ENCODE peak calls at places on chromosomes 11 and 22, in five cellular contexts. U, G, W, O and P are unnamed samples.

GRCh38 chr22:49365910-49366309 is 461.8 kb downstream of the BRD1 start:
- DNase-seq in U (no peak), G (no peak), W (no peak), O (no peak), P (no peak)

GRCh38 chr11:121754603-121755002 is 301.8 kb upstream of the SORL1-AS1 start:
- DNase-seq in U (no peak), G (no peak), W (no peak), O (no peak), P (no peak)

GRCh38 chr22:20741634-20742581 is 32.0 kb upstream of the SERPIND1 start:
- DNase-seq in U (no peak), G (peak; percentile 90), W (peak; percentile 44), O (no peak), P (peak; percentile 52)

GRCh38 chr11:19493446-19493845 is 219.2 kb upstream of the NAV2 start:
- DNase-seq in U (no peak), G (no peak), W (no peak), O (no peak), P (no peak)

GRCh38 chr11:34840736-34841386 is 75.3 kb downstream of the APIP start:
- DNase-seq in U (no peak), G (peak; percentile 51), W (peak; percentile 57), O (no peak), P (peak; percentile 29)

GRCh38 chr11:200224-201003 is 6.8 kb downstream of the BET1L start:
- DNase-seq in U (no peak), G (no peak), W (no peak), O (no peak), P (no peak)

GRCh38 chr22:42717197-42717967 is 3.3 kb downstream of the A4GALT start:
- DNase-seq in U (peak; percentile 36), G (no peak), W (no peak), O (no peak), P (peak; percentile 31)

GRCh38 chr11:3165152-3165705 is at the start of gene OSBPL5:
- DNase-seq in U (no peak), G (peak; percentile 85), W (no peak), O (no peak), P (peak; percentile 38)

GRCh38 chr11:76835928-76836612 is 24.6 kb upstream of the ACER3 start:
- DNase-seq in U (no peak), G (no peak), W (no peak), O (no peak), P (no peak)

GRCh38 chr22:37043828-37044538 is 7.6 kb upstream of the KCTD17 start:
- DNase-seq in U (no peak), G (peak; percentile 81), W (peak; percentile 77), O (no peak), P (peak; percentile 50)

GRCh38 chr11:19769820-19770219 is 57.2 kb downstream of the NAV2 start:
- DNase-seq in U (no peak), G (no peak), W (no peak), O (no peak), P (no peak)

GRCh38 chr22:29260601-29261315 is 7.0 kb downstream of the RHBDD3 start:
- DNase-seq in U (no peak), G (no peak), W (no peak), O (no peak), P (no peak)

GRCh38 chr11:62122076-62122475 is 1.7 kb upstream of the INCENP start:
- DNase-seq in U (no peak), G (no peak), W (peak; percentile 25), O (no peak), P (peak; percentile 35)

GRCh38 chr11:73856001-73856663 is 20.5 kb downstream of the COA4 start:
- DNase-seq in U (no peak), G (no peak), W (no peak), O (no peak), P (no peak)

DNA sequence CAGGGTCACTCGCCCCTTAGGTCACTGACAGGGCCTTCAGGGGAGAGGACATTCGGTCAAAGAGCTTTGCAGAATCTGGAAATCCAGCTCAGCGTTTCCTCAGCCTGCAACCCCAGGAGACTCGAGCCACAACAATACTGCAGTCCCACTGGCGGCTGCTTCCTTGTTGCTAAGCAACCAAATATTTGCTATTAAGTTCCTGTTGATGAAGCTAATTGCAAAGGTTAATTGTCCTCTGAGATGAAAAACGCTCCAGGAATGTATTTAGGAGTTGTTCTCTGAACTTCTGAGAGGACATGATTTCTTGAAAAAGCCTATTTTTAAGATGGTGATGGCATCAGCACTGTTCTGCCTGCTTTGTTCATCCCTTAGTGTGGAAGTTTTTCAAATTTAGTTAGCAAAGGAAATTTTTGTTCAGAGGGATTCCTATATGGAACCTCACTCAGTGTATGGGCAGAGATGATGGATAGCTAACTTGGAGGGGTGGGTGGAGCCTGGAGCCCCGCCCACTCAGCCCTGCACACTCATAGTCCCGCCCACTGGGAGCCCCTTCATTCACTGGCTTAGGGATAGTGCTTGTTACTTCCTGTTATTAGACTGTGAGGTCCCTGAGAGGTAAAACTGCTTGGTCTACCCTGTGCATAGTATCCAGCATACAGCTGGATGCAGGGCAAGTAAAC is 109.1 kb downstream of the CSNK2A3 start:
- DNase-seq in U (no peak), G (peak; percentile 66), W (no peak), O (no peak), P (peak; percentile 66)
- TF ChIP-seq SP1 in U (no peak), G (no peak), W (no peak), O (no peak), P (no peak)

GRCh38 chr11:66882540-66882939 is 25.7 kb downstream of the LRFN4 start:
- DNase-seq in U (no peak), G (no peak), W (no peak), O (no peak), P (no peak)

GRCh38 chr11:66881436-66881835 is 24.6 kb downstream of the LRFN4 start:
- DNase-seq in U (no peak), G (no peak), W (no peak), O (no peak), P (no peak)

GRCh38 chr11:66881927-66882452 is 25.1 kb downstream of the LRFN4 start:
- DNase-seq in U (no peak), G (no peak), W (no peak), O (no peak), P (no peak)

GRCh38 chr11:66879583-66879982 is 22.7 kb downstream of the LRFN4 start:
- DNase-seq in U (no peak), G (no peak), W (no peak), O (no peak), P (no peak)

DNA sequence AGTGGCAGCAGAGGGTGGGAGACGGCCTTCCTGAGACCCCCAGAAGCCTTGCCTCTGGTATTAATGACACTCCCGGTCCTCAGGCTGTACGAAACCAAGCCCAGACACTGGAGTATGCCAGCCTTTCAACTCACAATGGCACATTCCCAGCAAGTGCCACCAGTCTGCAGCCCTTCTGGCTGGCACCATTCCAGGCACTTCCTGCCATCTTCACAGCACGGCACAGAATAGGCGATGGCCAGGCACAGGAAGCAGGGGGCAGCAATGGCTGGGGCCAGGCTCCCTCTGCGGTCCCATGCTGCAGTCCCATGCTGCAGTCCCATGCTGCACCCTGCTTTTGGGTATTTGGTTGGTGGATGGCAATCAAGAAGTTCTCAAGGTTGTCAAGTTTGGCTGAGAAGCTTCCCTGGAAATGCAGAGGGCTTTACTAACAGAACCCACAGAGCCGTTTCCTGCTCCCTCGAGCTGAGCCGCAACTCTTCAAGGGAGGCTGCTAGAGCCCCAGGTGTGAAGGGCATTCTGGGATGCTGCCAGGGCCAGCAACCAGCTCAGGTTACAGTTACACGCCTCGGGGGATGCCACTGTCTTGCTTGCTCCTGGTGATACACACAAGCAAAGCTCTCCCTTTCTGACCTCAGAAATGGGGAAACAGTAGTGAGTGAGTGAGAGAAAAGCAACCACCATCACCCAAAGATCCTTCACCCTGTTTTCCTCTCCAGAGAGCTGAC is 23.8 kb downstream of the LRFN4 start:
- DNase-seq in U (no peak), G (no peak), W (no peak), O (no peak), P (no peak)
- TF ChIP-seq USF2 in U (no peak), G (no peak), W (no peak), O (no peak), P (no peak)

GRCh38 chr11:95506777-95507176 is 275.8 kb upstream of the SESN3 start:
- DNase-seq in U (no peak), G (no peak), W (no peak), O (no peak), P (no peak)
- TF ChIP-seq SP1 in U (no peak), G (no peak), W (no peak), O (no peak), P (no peak)

GRCh38 chr11:94120946-94121345 is 7.7 kb upstream of the PANX1 start:
- DNase-seq in U (no peak), G (no peak), W (no peak), O (no peak), P (no peak)
- TF ChIP-seq USF2 in U (no peak), G (no peak), W (no peak), O (no peak), P (no peak)

GRCh38 chr11:65718964-65719492 is 1.6 kb downstream of the RNASEH2C start:
- DNase-seq in U (no peak), G (peak; percentile 32), W (no peak), O (no peak), P (peak; percentile 9)

GRCh38 chr11:65722261-65722660 is 1.7 kb upstream of the RNASEH2C start:
- DNase-seq in U (no peak), G (no peak), W (no peak), O (no peak), P (no peak)

GRCh38 chr11:65718531-65718930 is 2.1 kb downstream of the RNASEH2C start:
- DNase-seq in U (no peak), G (no peak), W (no peak), O (no peak), P (peak; percentile 4)

GRCh38 chr11:65719887-65720236 is 736 bp downstream of the RNASEH2C start:
- DNase-seq in U (no peak), G (peak; percentile 55), W (no peak), O (no peak), P (no peak)

DNA sequence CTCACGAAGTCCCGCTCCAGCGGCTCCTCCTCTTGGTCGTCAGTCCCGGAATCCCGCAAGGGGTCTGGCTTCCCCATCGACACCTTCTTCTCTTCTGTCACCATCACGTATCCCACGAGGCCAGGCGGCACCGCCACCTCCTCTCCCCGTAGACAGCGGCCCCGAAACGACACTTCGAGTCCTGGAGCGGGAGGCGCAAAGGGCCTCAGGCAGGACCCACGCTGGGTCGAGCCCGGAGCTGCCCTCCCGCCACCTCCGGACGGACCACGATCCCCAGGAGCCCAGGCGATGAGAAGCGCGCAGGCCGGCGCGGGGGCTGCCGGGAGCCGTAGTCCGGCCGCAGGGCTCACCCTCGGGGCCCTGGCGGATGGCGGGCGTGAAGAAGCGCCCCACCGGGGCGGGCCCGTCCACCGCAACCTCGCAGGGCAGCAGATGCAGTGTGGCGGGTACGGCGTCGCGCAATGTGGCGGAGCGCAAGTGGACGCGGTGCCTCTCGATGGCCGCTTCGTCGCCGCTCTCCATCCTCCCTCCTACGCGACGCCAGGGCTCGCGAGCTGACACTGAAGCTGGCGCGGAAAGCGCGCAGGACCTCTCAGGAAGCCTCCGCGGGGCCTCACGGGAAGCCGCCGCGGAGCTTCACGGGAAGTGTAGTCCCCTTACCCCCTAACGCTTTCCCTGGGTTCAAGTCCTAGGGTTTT is at the start of gene RNASEH2C:
- DNase-seq in U (peak; percentile 44), G (peak; percentile 90), W (peak; percentile 65), O (peak; percentile 38), P (peak; percentile 82)
- TF ChIP-seq SP1 in U (no peak), G (peak; percentile 69), W (peak; percentile 39), O (peak; percentile 14), P (peak; percentile 52)

GRCh38 chr11:64675417-64676252 is 47.4 kb downstream of the NRXN2 start:
- DNase-seq in U (no peak), G (no peak), W (no peak), O (no peak), P (no peak)
- TF ChIP-seq USF2 in U (no peak), G (no peak), W (no peak), O (no peak), P (no peak)

GRCh38 chr11:90525962-90526361 is 303.1 kb upstream of the CHORDC1 start:
- DNase-seq in U (no peak), G (no peak), W (no peak), O (no peak), P (no peak)
- TF ChIP-seq SP1 in U (no peak), G (no peak), W (no peak), O (no peak), P (no peak)

GRCh38 chr11:9160166-9160565 is 68.8 kb upstream of the SCUBE2 start:
- DNase-seq in U (no peak), G (no peak), W (no peak), O (no peak), P (no peak)
- TF ChIP-seq USF2 in U (no peak), G (no peak), W (no peak), O (no peak), P (no peak)